ENCODE peak calls at places on chromosomes 6 and 20, in four cellular contexts. Y is AG10803, S is hepatocyte, F is astrocyte of the spinal cord. Z is an unnamed sample.

GRCh38 chr6:3026811-3027626 is 27.3 kb downstream of the NQO2 start:
- DNase-seq in Y (peak), S (no peak), F (no peak), Z (peak)

GRCh38 chr6:83371428-83371827 is 59.4 kb downstream of the ME1 start:
- DNase-seq in Y (peak), S (no peak), F (peak), Z (peak)

GRCh38 chr6:12017263-12017662 is 5.2 kb downstream of the HIVEP1 start:
- DNase-seq in Y (no peak), S (no peak), F (no peak), Z (no peak)

GRCh38 chr6:38302081-38302480 is 337.6 kb downstream of the BTBD9 start:
- DNase-seq in Y (no peak), S (no peak), F (no peak), Z (no peak)

GRCh38 chr6:163098827-163099469 is 315.6 kb upstream of the QKI start:
- DNase-seq in Y (no peak), S (no peak), F (peak), Z (no peak)

GRCh38 chr6:88855521-88856152 is 107.8 kb downstream of the RNGTT start:
- DNase-seq in Y (no peak), S (no peak), F (peak), Z (no peak)

GRCh38 chr20:54207743-54208491 is at the start of gene PFDN4:
- DNase-seq in Y (peak), S (peak), F (peak), Z (peak)

GRCh38 chr6:111564482-111564945 is 41.2 kb downstream of the TRAF3IP2 start:
- DNase-seq in Y (peak), S (no peak), F (peak), Z (peak)

GRCh38 chr20:58048096-58048702 is 180.3 kb downstream of the ANKRD60 start:
- DNase-seq in Y (peak), S (peak), F (peak), Z (peak)

GRCh38 chr6:56448056-56448455 is 194.6 kb downstream of the DST start:
- DNase-seq in Y (no peak), S (no peak), F (no peak), Z (no peak)

GRCh38 chr6:43171284-43172126 is 436 bp downstream of the SRF start:
- DNase-seq in Y (no peak), S (peak), F (no peak), Z (no peak)

GRCh38 chr6:121748850-121749249 is 313.4 kb downstream of the GJA1 start:
- DNase-seq in Y (no peak), S (no peak), F (no peak), Z (no peak)

GRCh38 chr6:70547313-70547712 is 19.4 kb upstream of the SDHAF4 start:
- DNase-seq in Y (peak), S (peak), F (peak), Z (peak)

GRCh38 chr6:7911345-7911725 is 747 bp upstream of the TXNDC5 start:
- DNase-seq in Y (no peak), S (no peak), F (no peak), Z (no peak)

GRCh38 chr6:28922841-28923317 is 906 bp downstream of the TRIM27 start:
- DNase-seq in Y (peak), S (peak), F (peak), Z (peak)

GRCh38 chr20:39376788-39377187 is 414.6 kb downstream of the DHX35 start:
- DNase-seq in Y (no peak), S (no peak), F (no peak), Z (no peak)

GRCh38 chr6:10531513-10531912 is 10.4 kb downstream of the GCNT2 start:
- DNase-seq in Y (no peak), S (no peak), F (no peak), Z (no peak)

GRCh38 chr6:98832282-98833100 is 1.9 kb upstream of the POU3F2 start:
- DNase-seq in Y (peak), S (peak), F (peak), Z (peak)

GRCh38 chr6:7135755-7136154 is 28.0 kb downstream of the RREB1 start:
- DNase-seq in Y (no peak), S (no peak), F (no peak), Z (no peak)

GRCh38 chr20:47854687-47855212 is 69.5 kb upstream of the SULF2 start:
- DNase-seq in Y (peak), S (peak), F (peak), Z (peak)

GRCh38 chr6:160034346-160034930 is 65.6 kb downstream of the IGF2R start:
- DNase-seq in Y (no peak), S (no peak), F (no peak), Z (peak)

GRCh38 chr6:52995913-52996685 is 1.0 kb upstream of the GSTA4 start:
- DNase-seq in Y (peak), S (peak), F (peak), Z (peak)

GRCh38 chr20:4507288-4507719 is 214.4 kb upstream of the PRND start:
- DNase-seq in Y (peak), S (no peak), F (peak), Z (peak)

GRCh38 chr6:80183019-80183418 is 76.5 kb downstream of the BCKDHB start:
- DNase-seq in Y (no peak), S (no peak), F (no peak), Z (no peak)

GRCh38 chr6:136439514-136440186 is 110.6 kb downstream of the MAP7 start:
- DNase-seq in Y (no peak), S (peak), F (no peak), Z (no peak)

GRCh38 chr6:113458368-113459010 is 398.7 kb upstream of the MARCKS start:
- DNase-seq in Y (no peak), S (no peak), F (no peak), Z (peak)

GRCh38 chr6:42402184-42402583 is 49.5 kb downstream of the TRERF1 start:
- DNase-seq in Y (peak), S (peak), F (peak), Z (peak)

GRCh38 chr6:95877480-95877879 is 138.3 kb upstream of the FUT9 start:
- DNase-seq in Y (no peak), S (no peak), F (no peak), Z (no peak)

GRCh38 chr20:51767867-51768758 is at the start of gene ATP9A:
- DNase-seq in Y (peak), S (peak), F (no peak), Z (peak)

GRCh38 chr20:51710503-51710902 is 57.7 kb downstream of the ATP9A start:
- DNase-seq in Y (no peak), S (no peak), F (no peak), Z (no peak)

GRCh38 chr6:15247750-15248450 is 2.0 kb downstream of the JARID2 start:
- DNase-seq in Y (peak), S (peak), F (peak), Z (peak)
- TF ChIP-seq CTCF in Y (no peak), S (peak), F (peak), Z (no peak)

GRCh38 chr20:41027872-41028358 is 707 bp upstream of the TOP1 start:
- DNase-seq in Y (no peak), S (no peak), F (no peak), Z (no peak)
- H3K4me3 ChIP-seq in Y (peak), S (no peak), F (peak), Z (peak)

GRCh38 chr6:139137716-139138115 is 2.8 kb downstream of the HECA start:
- DNase-seq in Y (peak), S (no peak), F (no peak), Z (no peak)

GRCh38 chr6:139134817-139135577 is at the start of gene HECA:
- DNase-seq in Y (peak), S (peak), F (peak), Z (peak)

GRCh38 chr6:139133272-139133671 is 1.6 kb upstream of the HECA start:
- DNase-seq in Y (peak), S (no peak), F (no peak), Z (no peak)

GRCh38 chr6:139133733-139134360 is 1.0 kb upstream of the HECA start:
- DNase-seq in Y (no peak), S (no peak), F (no peak), Z (no peak)

GRCh38 chr6:139135578-139136545 is 982 bp downstream of the HECA start:
- DNase-seq in Y (no peak), S (peak), F (peak), Z (peak)
- TF ChIP-seq CTCF in Y (no peak), S (no peak), F (no peak), Z (no peak)

GRCh38 chr6:119234941-119235340 is 114.6 kb downstream of the MAN1A1 start:
- DNase-seq in Y (no peak), S (no peak), F (no peak), Z (no peak)
- H3K4me3 ChIP-seq in Y (no peak), S (no peak), F (no peak), Z (no peak)

GRCh38 chr6:97703661-97704060 is 420.6 kb upstream of the MMS22L start:
- DNase-seq in Y (no peak), S (no peak), F (peak), Z (no peak)

GRCh38 chr6:97702226-97702625 is 419.2 kb upstream of the MMS22L start:
- DNase-seq in Y (peak), S (no peak), F (no peak), Z (no peak)

GRCh38 chr6:97705568-97705967 is 422.6 kb upstream of the MMS22L start:
- DNase-seq in Y (peak), S (no peak), F (peak), Z (peak)
- TF ChIP-seq CTCF in Y (peak), S (peak), F (peak), Z (peak)

GRCh38 chr6:1941534-1941933 is 303.9 kb downstream of the GMDS start:
- DNase-seq in Y (no peak), S (no peak), F (no peak), Z (no peak)
- H3K4me3 ChIP-seq in Y (no peak), S (no peak), F (no peak), Z (no peak)

GRCh38 chr6:100906325-100906724 is 25.2 kb upstream of the ASCC3 start:
- DNase-seq in Y (peak), S (no peak), F (no peak), Z (no peak)
- TF ChIP-seq CTCF in Y (no peak), S (no peak), F (no peak), Z (no peak)

GRCh38 chr20:44208770-44209169 is 1.8 kb downstream of the OSER1 start:
- DNase-seq in Y (peak), S (no peak), F (peak), Z (peak)
- H3K4me3 ChIP-seq in Y (peak), S (peak), F (peak), Z (peak)

GRCh38 chr6:169751242-169752073 is at the start of the genes DYNLT2 and ERMARD:
- DNase-seq in Y (peak), S (peak), F (peak), Z (peak)
- TF ChIP-seq CTCF in Y (peak), S (peak), F (peak), Z (peak)

Z was measured in cardiac fibroblast.